ENCODE peak calls at places on chromosomes 4 and X, in five cellular contexts. One of them, this sample, is unnamed.

GRCh38 chrX:69309074-69309792 is 144.0 kb upstream of the PJA1 start:
- DNase-seq in RWPE1: no peak
- DNase-seq in tibial artery: no peak
- DNase-seq in lung: no peak
- DNase-seq in choroid plexus epithelial cell: no peak
- DNase-seq in this sample: no peak

GRCh38 chrX:41336447-41336846 is 2.5 kb downstream of the DDX3X start:
- DNase-seq in RWPE1: no peak
- DNase-seq in lung: no peak
- DNase-seq in choroid plexus epithelial cell: no peak
- DNase-seq in tibial artery: no peak
- DNase-seq in this sample: no peak

GRCh38 chrX:136733613-136734012 is 47.1 kb downstream of the ARHGEF6 start:
- DNase-seq in RWPE1: no peak
- DNase-seq in choroid plexus epithelial cell: no peak
- DNase-seq in lung: no peak
- DNase-seq in tibial artery: no peak
- DNase-seq in this sample: no peak

GRCh38 chrX:129980043-129980442 is 2.4 kb upstream of the BCORL1 start:
- DNase-seq in choroid plexus epithelial cell: no peak
- DNase-seq in RWPE1: no peak
- DNase-seq in tibial artery: peak
- DNase-seq in lung: no peak
- DNase-seq in this sample: no peak

GRCh38 chrX:15848576-15848975 is 6.0 kb downstream of the AP1S2 start:
- DNase-seq in tibial artery: no peak
- DNase-seq in choroid plexus epithelial cell: peak
- DNase-seq in RWPE1: no peak
- DNase-seq in lung: no peak
- DNase-seq in this sample: peak

GRCh38 chr4:123299212-123299651 is 97.4 kb upstream of the SPRY1 start:
- DNase-seq in tibial artery: no peak
- DNase-seq in RWPE1: peak
- DNase-seq in choroid plexus epithelial cell: peak
- DNase-seq in lung: no peak
- DNase-seq in this sample: peak

GRCh38 chrX:74534569-74535038 is 79.8 kb downstream of the RLIM start:
- DNase-seq in RWPE1: no peak
- DNase-seq in choroid plexus epithelial cell: peak
- DNase-seq in tibial artery: no peak
- DNase-seq in lung: no peak
- DNase-seq in this sample: no peak

GRCh38 chr4:168028568-168028967 is 63.8 kb upstream of the ANXA10 start:
- DNase-seq in tibial artery: no peak
- DNase-seq in lung: no peak
- DNase-seq in choroid plexus epithelial cell: peak
- DNase-seq in RWPE1: no peak
- DNase-seq in this sample: no peak

GRCh38 chrX:23292979-23293651 is 41.5 kb upstream of the PTCHD1 start:
- DNase-seq in lung: no peak
- DNase-seq in choroid plexus epithelial cell: peak
- DNase-seq in RWPE1: no peak
- DNase-seq in tibial artery: peak
- DNase-seq in this sample: no peak

GRCh38 chr4:72911316-72911715 is 158.2 kb downstream of the COX18 start:
- DNase-seq in lung: no peak
- DNase-seq in choroid plexus epithelial cell: no peak
- DNase-seq in tibial artery: no peak
- DNase-seq in RWPE1: no peak
- DNase-seq in this sample: no peak

GRCh38 chr4:15286041-15286440 is 141.8 kb upstream of the C1QTNF7 start:
- DNase-seq in RWPE1: no peak
- DNase-seq in lung: no peak
- DNase-seq in tibial artery: no peak
- DNase-seq in choroid plexus epithelial cell: no peak
- DNase-seq in this sample: no peak

GRCh38 chr4:17085416-17085815 is 187.0 kb upstream of the LDB2 start:
- DNase-seq in choroid plexus epithelial cell: no peak
- DNase-seq in RWPE1: no peak
- DNase-seq in lung: no peak
- DNase-seq in tibial artery: no peak
- DNase-seq in this sample: no peak

GRCh38 chr4:61211781-61212180 is 11.7 kb downstream of the ADGRL3 start:
- DNase-seq in RWPE1: no peak
- DNase-seq in choroid plexus epithelial cell: peak
- DNase-seq in tibial artery: no peak
- DNase-seq in lung: no peak
- DNase-seq in this sample: no peak

GRCh38 chr4:139622856-139623255 is 42.8 kb upstream of the MGST2 start:
- DNase-seq in lung: no peak
- DNase-seq in choroid plexus epithelial cell: no peak
- DNase-seq in tibial artery: no peak
- DNase-seq in RWPE1: no peak
- DNase-seq in this sample: no peak

GRCh38 chr4:77917075-77917474 is 54.4 kb downstream of the MRPL1 start:
- DNase-seq in tibial artery: no peak
- DNase-seq in RWPE1: no peak
- DNase-seq in choroid plexus epithelial cell: no peak
- DNase-seq in lung: no peak
- DNase-seq in this sample: no peak

GRCh38 chr4:8723222-8723980 is 130.8 kb downstream of the CPZ start:
- DNase-seq in RWPE1: no peak
- DNase-seq in lung: no peak
- DNase-seq in tibial artery: peak
- DNase-seq in choroid plexus epithelial cell: no peak
- DNase-seq in this sample: no peak

GRCh38 chr4:90051999-90052398 is 75.2 kb upstream of the CCSER1 start:
- DNase-seq in tibial artery: no peak
- DNase-seq in lung: no peak
- DNase-seq in choroid plexus epithelial cell: no peak
- DNase-seq in RWPE1: no peak
- DNase-seq in this sample: no peak

GRCh38 chr4:107035711-107036601 is at the start of gene DKK2:
- DNase-seq in tibial artery: no peak
- DNase-seq in lung: peak
- DNase-seq in choroid plexus epithelial cell: peak
- DNase-seq in RWPE1: peak
- DNase-seq in this sample: no peak

GRCh38 chrX:65985922-65986588 is 53.8 kb downstream of the VSIG4 start:
- DNase-seq in choroid plexus epithelial cell: peak
- DNase-seq in RWPE1: peak
- DNase-seq in lung: peak
- DNase-seq in tibial artery: no peak
- DNase-seq in this sample: no peak

GRCh38 chrX:24225265-24225664 is 75.7 kb downstream of the ZFX start:
- DNase-seq in RWPE1: no peak
- DNase-seq in lung: no peak
- DNase-seq in choroid plexus epithelial cell: no peak
- DNase-seq in tibial artery: no peak
- DNase-seq in this sample: no peak

GRCh38 chrX:64805683-64806082 is 170.6 kb downstream of the ZC4H2 start:
- DNase-seq in RWPE1: no peak
- DNase-seq in lung: no peak
- DNase-seq in tibial artery: no peak
- DNase-seq in choroid plexus epithelial cell: no peak
- DNase-seq in this sample: no peak

GRCh38 chr4:8819019-8819418 is 52.6 kb downstream of the HMX1 start:
- DNase-seq in lung: no peak
- DNase-seq in tibial artery: no peak
- DNase-seq in choroid plexus epithelial cell: no peak
- DNase-seq in RWPE1: no peak
- DNase-seq in this sample: no peak

GRCh38 chrX:135531813-135532212 is 11.4 kb downstream of the INTS6L start:
- DNase-seq in choroid plexus epithelial cell: no peak
- DNase-seq in lung: no peak
- DNase-seq in RWPE1: peak
- DNase-seq in tibial artery: no peak
- DNase-seq in this sample: no peak

GRCh38 chr4:4333265-4333706 is 43.2 kb downstream of the ZBTB49 start:
- DNase-seq in lung: peak
- DNase-seq in tibial artery: no peak
- DNase-seq in RWPE1: no peak
- DNase-seq in choroid plexus epithelial cell: peak
- DNase-seq in this sample: no peak

GRCh38 chr4:48578132-48578964 is 88.3 kb downstream of the ZAR1 start:
- DNase-seq in tibial artery: no peak
- DNase-seq in RWPE1: peak
- DNase-seq in lung: peak
- DNase-seq in choroid plexus epithelial cell: peak
- DNase-seq in this sample: peak

GRCh38 chr4:37976991-37977470 is 16.8 kb downstream of the PTTG2 start:
- DNase-seq in tibial artery: peak
- DNase-seq in lung: peak
- DNase-seq in choroid plexus epithelial cell: peak
- DNase-seq in RWPE1: peak
- DNase-seq in this sample: no peak

GRCh38 chr4:124177647-124178425 is 534.7 kb downstream of the ANKRD50 start:
- DNase-seq in tibial artery: no peak
- DNase-seq in choroid plexus epithelial cell: peak
- DNase-seq in lung: no peak
- DNase-seq in RWPE1: peak
- DNase-seq in this sample: peak

GRCh38 chrX:115563633-115564182 is 2.7 kb downstream of the PLS3 start:
- DNase-seq in lung: no peak
- DNase-seq in choroid plexus epithelial cell: peak
- DNase-seq in RWPE1: no peak
- DNase-seq in tibial artery: no peak
- DNase-seq in this sample: no peak
- TF ChIP-seq CTCF in lung: no peak
- TF ChIP-seq CTCF in choroid plexus epithelial cell: peak
- TF ChIP-seq CTCF in RWPE1: no peak
- TF ChIP-seq CTCF in tibial artery: no peak
- TF ChIP-seq CTCF in this sample: no peak

GRCh38 chrX:102341867-102342266 is 94.9 kb downstream of the NXF2 start:
- DNase-seq in RWPE1: no peak
- DNase-seq in tibial artery: no peak
- DNase-seq in choroid plexus epithelial cell: peak
- DNase-seq in lung: no peak
- DNase-seq in this sample: no peak
- TF ChIP-seq CTCF in RWPE1: no peak
- TF ChIP-seq CTCF in tibial artery: peak
- TF ChIP-seq CTCF in choroid plexus epithelial cell: peak
- TF ChIP-seq CTCF in lung: no peak
- TF ChIP-seq CTCF in this sample: peak

GRCh38 chrX:123481908-123482873 is 250.7 kb downstream of the THOC2 start:
- DNase-seq in choroid plexus epithelial cell: peak
- DNase-seq in tibial artery: no peak
- DNase-seq in lung: no peak
- DNase-seq in RWPE1: no peak
- DNase-seq in this sample: no peak
- TF ChIP-seq CTCF in choroid plexus epithelial cell: no peak
- TF ChIP-seq CTCF in tibial artery: no peak
- TF ChIP-seq CTCF in lung: no peak
- TF ChIP-seq CTCF in RWPE1: no peak
- TF ChIP-seq CTCF in this sample: no peak

DNA sequence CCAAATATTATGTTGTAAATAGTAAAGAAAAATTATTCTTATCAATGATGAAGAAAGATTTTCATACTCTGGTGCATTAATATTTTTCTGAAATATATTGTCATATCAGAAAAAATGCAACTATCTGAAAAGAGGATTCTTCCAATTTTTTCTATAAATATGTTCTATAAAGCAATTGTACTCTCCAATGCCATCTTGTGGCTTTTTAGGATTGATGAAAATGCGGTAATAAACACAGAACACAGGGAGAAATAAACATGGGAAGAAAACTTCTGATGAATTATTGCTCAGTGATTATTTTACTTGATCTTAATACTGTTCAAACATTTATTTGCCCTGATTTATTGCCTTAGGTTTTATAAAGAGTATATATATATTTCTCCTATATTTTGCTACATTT is 215.4 kb downstream of the IL1RAPL1 start:
- DNase-seq in choroid plexus epithelial cell: peak
- DNase-seq in tibial artery: no peak
- DNase-seq in RWPE1: no peak
- DNase-seq in lung: no peak
- DNase-seq in this sample: no peak
- TF ChIP-seq CTCF in choroid plexus epithelial cell: peak
- TF ChIP-seq CTCF in tibial artery: no peak
- TF ChIP-seq CTCF in RWPE1: no peak
- TF ChIP-seq CTCF in lung: no peak
- TF ChIP-seq CTCF in this sample: peak

DNA sequence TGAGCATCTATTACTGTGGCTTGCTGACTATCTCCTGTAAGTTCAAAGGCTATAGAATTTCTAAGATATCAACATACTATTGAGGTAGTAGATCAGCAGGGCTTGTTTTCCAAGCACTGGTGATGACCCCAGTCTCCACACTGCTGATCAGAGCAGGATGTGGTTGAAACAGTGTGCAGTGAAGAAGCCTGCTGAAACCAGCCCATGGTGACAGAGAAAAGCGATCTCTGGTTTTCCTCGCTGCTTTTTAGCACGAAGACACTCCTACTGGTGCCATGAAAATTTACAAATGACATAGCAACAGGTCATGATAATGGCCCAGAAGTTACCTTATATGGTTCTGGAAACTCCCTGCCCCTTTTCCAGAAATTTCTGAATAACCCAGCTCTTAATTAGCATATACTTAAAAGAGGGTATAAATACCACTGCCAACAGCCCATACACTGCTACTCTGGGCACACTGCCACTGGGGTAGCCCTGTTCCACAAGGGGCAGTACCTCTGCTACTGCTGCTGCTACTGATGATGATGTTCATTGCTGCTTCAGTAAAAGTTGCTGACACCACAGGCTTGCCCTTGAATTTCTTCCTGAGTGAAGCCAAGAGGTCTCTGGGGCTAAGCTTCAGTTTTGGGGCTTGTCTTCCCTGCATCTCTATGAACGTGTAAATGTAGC is 1689.5 kb upstream of the PCDH10 start:
- DNase-seq in lung: no peak
- DNase-seq in tibial artery: no peak
- DNase-seq in RWPE1: no peak
- DNase-seq in choroid plexus epithelial cell: peak
- DNase-seq in this sample: no peak
- TF ChIP-seq CTCF in lung: no peak
- TF ChIP-seq CTCF in tibial artery: no peak
- TF ChIP-seq CTCF in RWPE1: no peak
- TF ChIP-seq CTCF in choroid plexus epithelial cell: no peak
- TF ChIP-seq CTCF in this sample: no peak

GRCh38 chr4:66687393-66687971 is 857.8 kb downstream of the CENPC start:
- DNase-seq in tibial artery: no peak
- DNase-seq in choroid plexus epithelial cell: no peak
- DNase-seq in RWPE1: no peak
- DNase-seq in lung: no peak
- DNase-seq in this sample: no peak

GRCh38 chr4:66694716-66695115 is 850.6 kb downstream of the CENPC start:
- DNase-seq in tibial artery: no peak
- DNase-seq in choroid plexus epithelial cell: no peak
- DNase-seq in RWPE1: no peak
- DNase-seq in lung: no peak
- DNase-seq in this sample: no peak

GRCh38 chr4:66693694-66694093 is 851.6 kb downstream of the CENPC start:
- DNase-seq in tibial artery: no peak
- DNase-seq in choroid plexus epithelial cell: peak
- DNase-seq in RWPE1: no peak
- DNase-seq in lung: no peak
- DNase-seq in this sample: peak

GRCh38 chr4:66688674-66689073 is 856.6 kb downstream of the CENPC start:
- DNase-seq in RWPE1: peak
- DNase-seq in lung: no peak
- DNase-seq in tibial artery: no peak
- DNase-seq in choroid plexus epithelial cell: peak
- DNase-seq in this sample: peak

GRCh38 chr4:66691101-66691500 is 854.2 kb downstream of the CENPC start:
- DNase-seq in choroid plexus epithelial cell: peak
- DNase-seq in RWPE1: no peak
- DNase-seq in tibial artery: no peak
- DNase-seq in lung: no peak
- DNase-seq in this sample: no peak
- TF ChIP-seq CTCF in choroid plexus epithelial cell: peak
- TF ChIP-seq CTCF in RWPE1: no peak
- TF ChIP-seq CTCF in tibial artery: no peak
- TF ChIP-seq CTCF in lung: no peak
- TF ChIP-seq CTCF in this sample: no peak

This sample was measured in retinal pigment epithelial cell.